ENCODE peak calls at places on chromosomes 13 and 19, in eight cellular contexts. G, H, I, N, C, L, V and D are unnamed samples.

GRCh38 chr19:18701250-18701608 is 17.7 kb downstream of the CRTC1 start:
- DNase-seq in V (no peak), C (no peak), N (no peak), I (no peak), G (no peak), H (no peak), L (no peak), D (no peak)

GRCh38 chr19:54806516-54806838 is 3.1 kb downstream of the KIR2DL4 start:
- DNase-seq in H (no peak), I (no peak), N (no peak), V (no peak), L (no peak), G (no peak), C (no peak), D (no peak)

GRCh38 chr13:30877335-30877734 is 28.7 kb upstream of the MEDAG start:
- DNase-seq in N (no peak), I (no peak), C (no peak), H (no peak), L (no peak), V (no peak), G (no peak), D (no peak)

GRCh38 chr13:60756306-60756705 is 359.3 kb downstream of the TDRD3 start:
- DNase-seq in V (no peak), C (no peak), I (no peak), L (no peak), G (no peak), H (no peak), N (no peak), D (no peak)

GRCh38 chr19:54660967-54661366 is 1.8 kb upstream of the LILRB4 start:
- DNase-seq in V (no peak), H (no peak), L (no peak), I (no peak), G (no peak), C (no peak), N (no peak), D (no peak)

GRCh38 chr13:41452462-41452861 is 4.9 kb upstream of the RGCC start:
- DNase-seq in G (no peak), L (no peak), N (no peak), I (no peak), V (no peak), H (no peak), C (no peak), D (no peak)

GRCh38 chr19:7703332-7703731 is 1.4 kb upstream of the FCER2 start:
- DNase-seq in L (no peak), I (no peak), H (no peak), G (peak; percentile 47), C (no peak), N (no peak), V (no peak), D (no peak)

GRCh38 chr19:19078801-19079200 is 15.0 kb downstream of the SLC25A42 start:
- DNase-seq in G (no peak), V (no peak), H (no peak), I (no peak), C (no peak), L (no peak), N (no peak), D (no peak)

GRCh38 chr13:110132178-110132975 is 174.6 kb downstream of the COL4A1 start:
- DNase-seq in H (no peak), V (peak; percentile 53), I (no peak), N (no peak), L (no peak), C (no peak), G (no peak), D (no peak)

GRCh38 chr19:6481541-6482342 is at the start of gene DENND1C:
- DNase-seq in L (no peak), V (peak; percentile 55), N (peak; percentile 66), C (peak; percentile 57), I (peak; percentile 78), H (no peak), G (peak; percentile 61), D (no peak)

GRCh38 chr13:59166174-59166573 is 997.6 kb downstream of the DIAPH3 start:
- DNase-seq in C (no peak), G (no peak), I (no peak), N (no peak), H (no peak), V (no peak), L (no peak), D (no peak)

GRCh38 chr19:41355802-41356201 is 2.1 kb upstream of the TGFB1 start:
- DNase-seq in V (no peak), G (no peak), H (no peak), I (no peak), C (no peak), L (no peak), N (no peak), D (no peak)

GRCh38 chr19:28288850-28289249 is 924.1 kb downstream of the UQCRFS1 start:
- DNase-seq in L (no peak), G (no peak), V (no peak), C (no peak), N (no peak), I (no peak), H (peak; percentile 44), D (no peak)

GRCh38 chr13:52158629-52159158 is 703 bp downstream of the NEK3 start:
- DNase-seq in V (peak; percentile 49), G (no peak), H (peak; percentile 68), I (peak; percentile 46), C (no peak), N (peak; percentile 54), L (no peak), D (peak; percentile 38)

GRCh38 chr19:21482863-21483276 is 22.5 kb upstream of the ZNF429 start:
- DNase-seq in N (peak; percentile 48), H (peak; percentile 45), G (peak; percentile 81), V (no peak), L (peak; percentile 79), I (peak; percentile 68), C (peak; percentile 29), D (peak; percentile 29)

GRCh38 chr19:19034204-19034624 is 811 bp downstream of the ARMC6 start:
- DNase-seq in I (peak; percentile 70), N (peak; percentile 78), G (peak; percentile 86), L (no peak), V (peak; percentile 68), H (peak; percentile 84), C (no peak), D (no peak)

GRCh38 chr19:43524922-43525835 is 1.8 kb downstream of the ETHE1 start:
- DNase-seq in N (peak; percentile 87), I (peak; percentile 76), C (no peak), L (peak; percentile 43), G (peak; percentile 64), V (no peak), H (peak; percentile 92), D (peak; percentile 82)

GRCh38 chr13:98796798-98797197 is 44.3 kb upstream of the SLC15A1 start:
- DNase-seq in N (no peak), V (no peak), I (no peak), H (no peak), L (no peak), C (no peak), G (no peak), D (no peak)
- H3K27ac ChIP-seq in N (no peak overlapping the region), V (no peak overlapping the region), I (no peak overlapping the region), H (no peak overlapping the region), L (no peak overlapping the region), C (no peak overlapping the region), G (no peak overlapping the region), D (no peak overlapping the region)

GRCh38 chr19:58002384-58003152 is at the start of gene ZNF606:
- DNase-seq in L (peak; percentile 88), C (peak; percentile 66), V (peak; percentile 83), I (peak; percentile 93), N (peak; percentile 89), H (peak; percentile 88), G (peak; percentile 86), D (peak; percentile 93)
- H3K27ac ChIP-seq in L (peak within 1 kb of the TSS; percentile 72), C (peak within 1 kb of the TSS; percentile 90), V (peak within 1 kb of the TSS; percentile 62), I (peak within 1 kb of the TSS; percentile 95), N (peak within 1 kb of the TSS; percentile 93), H (peak within 1 kb of the TSS; percentile 80), G (no peak within 1 kb of the TSS), D (peak within 1 kb of the TSS; percentile 85)

GRCh38 chr19:46350029-46350757 is 3.3 kb downstream of the PPP5C start:
- DNase-seq in C (no peak), V (no peak), I (no peak), G (no peak), N (peak; percentile 53), L (no peak), H (peak; percentile 69), D (no peak)
- H3K27ac ChIP-seq in C (peak overlapping the region; percentile 13), V (no peak overlapping the region), I (peak overlapping the region; percentile 79), G (no peak overlapping the region), N (peak overlapping the region; percentile 81), L (no peak overlapping the region), H (peak overlapping the region; percentile 70), D (peak overlapping the region; percentile 66)

GRCh38 chr19:17488593-17489391 is 18.5 kb downstream of the SLC27A1 start:
- DNase-seq in C (no peak), V (no peak), L (no peak), N (peak; percentile 93), I (peak; percentile 94), G (peak; percentile 99), H (peak; percentile 94), D (peak; percentile 84)
- H3K27ac ChIP-seq in C (peak overlapping the region; percentile 61), V (no peak overlapping the region), L (no peak overlapping the region), N (peak overlapping the region; percentile 7), I (peak overlapping the region; percentile 59), G (no peak overlapping the region), H (no peak overlapping the region), D (no peak overlapping the region)

GRCh38 chr19:1992759-1993260 is 22.7 kb downstream of the BTBD2 start:
- DNase-seq in N (peak; percentile 33), I (peak; percentile 47), C (no peak), L (peak; percentile 31), G (peak; percentile 79), V (no peak), H (peak; percentile 48), D (peak; percentile 49)
- H3K27ac ChIP-seq in N (no peak overlapping the region), I (no peak overlapping the region), C (no peak overlapping the region), L (no peak overlapping the region), G (no peak overlapping the region), V (no peak overlapping the region), H (no peak overlapping the region), D (no peak overlapping the region)